ENCODE peak calls at places on chromosomes 12 and 14, in eight cellular contexts. A is CD4-positive, alpha-beta T cell; J is substantia nigra; G is CD8-positive, alpha-beta T cell; W is fibroblast of lung; N is keratinocyte; H is PC-9; V is WERI-Rb-1. Y is an unnamed sample.

GRCh38 chr12:127054531-127054930 is 1212.4 kb upstream of the TMEM132C start:
- DNase-seq in A (no peak), J (no peak), G (no peak), W (no peak), N (peak), H (no peak), V (no peak), Y (no peak)

GRCh38 chr14:54758041-54758440 is 144.6 kb downstream of the GCH1 start:
- DNase-seq in A (no peak), J (no peak), G (no peak), W (no peak), N (no peak), H (no peak), V (no peak), Y (no peak)

GRCh38 chr14:61524936-61525292 is 170.4 kb upstream of the HIF1A start:
- DNase-seq in A (no peak), J (no peak), G (no peak), W (no peak), N (no peak), H (no peak), V (no peak), Y (no peak)

GRCh38 chr14:52080817-52081755 is 12.2 kb upstream of the NID2 start:
- DNase-seq in A (no peak), J (no peak), G (no peak), W (peak), N (no peak), H (peak), V (no peak), Y (no peak)

GRCh38 chr12:18975933-18976332 is 153.6 kb upstream of the PLEKHA5 start:
- DNase-seq in A (no peak), J (no peak), G (no peak), W (no peak), N (no peak), H (no peak), V (no peak), Y (no peak)

GRCh38 chr12:115640929-115641328 is 636.6 kb downstream of the MED13L start:
- DNase-seq in A (no peak), J (no peak), G (no peak), W (no peak), N (no peak), H (no peak), V (no peak), Y (no peak)

GRCh38 chr12:56851462-56851861 is 82.7 kb downstream of the SDR9C7 start:
- DNase-seq in A (no peak), J (no peak), G (no peak), W (no peak), N (no peak), H (no peak), V (no peak), Y (no peak)

GRCh38 chr12:97404549-97404948 is 58.1 kb upstream of the RMST start:
- DNase-seq in A (no peak), J (peak), G (no peak), W (peak), N (no peak), H (peak), V (peak), Y (no peak)

GRCh38 chr14:68856572-68856971 is 63.7 kb upstream of the ZFP36L1 start:
- DNase-seq in A (no peak), J (no peak), G (no peak), W (no peak), N (no peak), H (no peak), V (no peak), Y (no peak)

GRCh38 chr12:107475900-107476299 is 209.7 kb upstream of the PWP1 start:
- DNase-seq in A (no peak), J (no peak), G (no peak), W (no peak), N (no peak), H (no peak), V (no peak), Y (no peak)

GRCh38 chr14:66076166-66076565 is 410.0 kb upstream of the CCDC196 start:
- DNase-seq in A (no peak), J (no peak), G (no peak), W (no peak), N (no peak), H (no peak), V (no peak), Y (no peak)

GRCh38 chr12:32583535-32583934 is 95.6 kb upstream of the DNM1L start:
- DNase-seq in A (no peak), J (no peak), G (no peak), W (peak), N (no peak), H (no peak), V (no peak), Y (no peak)

GRCh38 chr14:57714487-57714899 is 151.4 kb downstream of the SLC35F4 start:
- DNase-seq in A (no peak), J (no peak), G (no peak), W (no peak), N (no peak), H (no peak), V (peak), Y (no peak)

GRCh38 chr12:82651489-82651888 is 35.2 kb upstream of the TMTC2 start:
- DNase-seq in A (no peak), J (no peak), G (no peak), W (no peak), N (peak), H (peak), V (no peak), Y (no peak)

GRCh38 chr12:88574278-88574677 is 6.0 kb downstream of the KITLG start:
- DNase-seq in A (no peak), J (no peak), G (no peak), W (no peak), N (no peak), H (no peak), V (no peak), Y (no peak)
- H3K27ac ChIP-seq in A (no peak), J (no peak), G (no peak), W (no peak), N (no peak), H (no peak), V (no peak), Y (peak)

DNA sequence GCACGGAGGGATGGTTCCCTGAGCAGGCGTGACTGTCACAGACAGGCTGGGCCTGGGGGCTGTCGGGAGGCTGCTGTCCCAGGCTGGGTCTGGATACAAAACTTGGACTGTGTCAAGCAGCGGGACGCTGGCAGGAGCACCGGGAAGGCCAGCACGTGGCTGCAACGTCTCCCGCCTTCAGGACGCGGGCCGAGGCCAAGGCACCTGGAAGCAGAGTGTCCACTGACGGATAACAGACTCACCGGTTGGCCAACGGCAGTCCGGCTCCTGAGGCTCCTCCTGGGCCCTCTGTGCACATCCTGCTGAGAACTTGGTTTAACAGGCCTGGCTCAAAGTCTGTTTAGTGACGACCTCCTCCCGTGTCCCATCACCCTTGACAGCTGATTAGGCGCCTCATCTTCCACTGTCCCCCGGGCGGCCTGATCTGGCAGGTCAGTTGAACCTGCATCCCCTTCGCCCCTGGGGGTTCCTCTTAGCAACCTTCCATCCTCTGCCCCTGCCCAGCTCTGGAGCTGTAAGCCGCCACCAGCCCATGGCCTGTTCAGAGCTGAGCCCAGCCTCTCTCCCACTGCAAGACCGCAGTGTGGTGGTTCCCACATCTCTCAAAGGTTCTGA is 2.5 kb downstream of the XRCC3 start:
- DNase-seq in A (no peak), J (no peak), G (no peak), W (no peak), N (no peak), H (no peak), V (no peak), Y (no peak)
- H3K27ac ChIP-seq in A (no peak), J (no peak), G (no peak), W (no peak), N (peak), H (no peak), V (no peak), Y (peak)

GRCh38 chr14:91175802-91176201 is 61.9 kb downstream of the DGLUCY start:
- DNase-seq in A (no peak), J (no peak), G (no peak), W (no peak), N (no peak), H (no peak), V (no peak), Y (no peak)

GRCh38 chr14:91173867-91174266 is 60.0 kb downstream of the DGLUCY start:
- DNase-seq in A (no peak), J (no peak), G (no peak), W (no peak), N (no peak), H (no peak), V (peak), Y (no peak)

GRCh38 chr14:91175296-91175695 is 61.4 kb downstream of the DGLUCY start:
- DNase-seq in A (no peak), J (no peak), G (no peak), W (no peak), N (no peak), H (no peak), V (no peak), Y (no peak)

GRCh38 chr14:91177073-91177796 is 63.4 kb downstream of the DGLUCY start:
- DNase-seq in A (peak), J (no peak), G (peak), W (peak), N (no peak), H (peak), V (peak), Y (peak)

GRCh38 chr14:91177797-91178147 is 63.9 kb downstream of the DGLUCY start:
- DNase-seq in A (no peak), J (no peak), G (no peak), W (no peak), N (no peak), H (no peak), V (no peak), Y (no peak)
- H3K27ac ChIP-seq in A (no peak), J (no peak), G (no peak), W (no peak), N (no peak), H (no peak), V (no peak), Y (no peak)

GRCh38 chr12:49327368-49327767 is 4.3 kb downstream of the TROAP start:
- DNase-seq in A (no peak), J (no peak), G (no peak), W (no peak), N (no peak), H (no peak), V (no peak), Y (no peak)

GRCh38 chr12:49323524-49324097 is 556 bp downstream of the TROAP start:
- DNase-seq in A (no peak), J (no peak), G (no peak), W (no peak), N (no peak), H (no peak), V (no peak), Y (no peak)

GRCh38 chr12:49322708-49323523 is at the start of gene TROAP:
- DNase-seq in A (peak), J (peak), G (peak), W (peak), N (peak), H (peak), V (peak), Y (peak)

GRCh38 chr12:49325606-49326005 is 2.6 kb downstream of the TROAP start:
- DNase-seq in A (no peak), J (no peak), G (no peak), W (no peak), N (no peak), H (no peak), V (no peak), Y (no peak)

GRCh38 chr12:49322367-49322707 is 718 bp upstream of the TROAP start:
- DNase-seq in A (no peak), J (no peak), G (no peak), W (no peak), N (no peak), H (no peak), V (no peak), Y (no peak)
- H3K27ac ChIP-seq in A (peak), J (no peak), G (peak), W (peak), N (peak), H (peak), V (peak), Y (no peak)

GRCh38 chr14:75133597-75133996 is 6.7 kb upstream of the NEK9 start:
- DNase-seq in A (no peak), J (no peak), G (no peak), W (no peak), N (no peak), H (no peak), V (no peak), Y (no peak)
- H3K27ac ChIP-seq in A (no peak), J (no peak), G (no peak), W (no peak), N (no peak), H (peak), V (no peak), Y (no peak)

GRCh38 chr12:13206560-13206897 is 10.0 kb downstream of the EMP1 start:
- DNase-seq in A (no peak), J (no peak), G (no peak), W (no peak), N (no peak), H (no peak), V (no peak), Y (no peak)

GRCh38 chr12:13204428-13204827 is 7.9 kb downstream of the EMP1 start:
- DNase-seq in A (no peak), J (no peak), G (no peak), W (peak), N (no peak), H (peak), V (no peak), Y (no peak)

GRCh38 chr12:13205809-13206559 is 9.5 kb downstream of the EMP1 start:
- DNase-seq in A (no peak), J (no peak), G (no peak), W (peak), N (no peak), H (peak), V (no peak), Y (no peak)

GRCh38 chr12:13200841-13201240 is 4.3 kb downstream of the EMP1 start:
- DNase-seq in A (no peak), J (no peak), G (no peak), W (no peak), N (no peak), H (no peak), V (no peak), Y (no peak)

DNA sequence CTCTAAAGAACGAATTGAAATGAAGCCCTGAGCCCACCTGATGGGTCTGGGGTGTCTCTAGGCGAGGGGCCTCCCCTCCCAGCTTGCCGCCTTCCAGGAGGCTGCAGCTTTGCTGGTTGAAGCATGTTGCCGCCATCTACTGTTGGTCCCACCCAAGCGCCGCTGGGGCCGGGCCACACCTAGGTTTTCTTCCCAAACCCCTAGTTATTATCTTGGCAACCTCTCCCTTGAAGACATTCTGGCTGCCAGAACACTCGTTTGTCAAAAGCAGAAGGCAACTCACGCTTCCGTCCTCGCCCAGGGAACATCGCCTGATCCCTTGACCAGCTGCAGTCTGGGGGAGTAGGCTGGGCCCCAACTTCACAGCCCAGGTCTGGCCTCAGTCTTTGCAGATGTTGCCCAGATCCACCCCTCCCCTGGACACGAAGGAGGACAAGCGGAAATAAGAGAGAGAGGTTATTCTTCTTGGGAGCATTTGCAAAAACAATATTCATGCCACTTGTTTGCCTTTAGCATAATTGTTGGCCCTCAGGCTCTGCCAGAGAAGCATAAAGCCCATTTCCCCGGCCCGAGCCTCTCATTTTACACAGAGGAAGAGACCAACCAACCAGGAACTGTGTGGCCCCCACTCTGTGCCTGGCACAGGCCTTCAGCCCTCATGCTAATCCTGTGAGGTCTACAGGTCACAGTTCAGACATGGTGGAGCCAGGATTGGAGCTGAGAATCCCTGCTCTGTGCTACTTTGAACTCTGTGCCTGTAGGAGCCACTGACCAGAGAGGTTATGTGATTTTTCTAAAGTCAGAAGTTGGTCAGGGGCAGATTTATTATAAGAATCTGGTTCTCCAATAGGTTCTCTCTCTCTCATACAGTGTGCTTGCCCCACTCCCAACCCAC is 6.7 kb downstream of the EMP1 start:
- DNase-seq in A (no peak), J (no peak), G (no peak), W (no peak), N (no peak), H (peak), V (peak), Y (no peak)
- H3K27ac ChIP-seq in A (no peak), J (no peak), G (no peak), W (peak), N (peak), H (peak), V (no peak), Y (no peak)